ENCODE peak calls at places on chromosome 20, in four cellular contexts. Q is nephron progenitor cell; C is activated T-cell treated with anti-CD3 and anti-CD28 coated beads, Interleukin-2, amount 50 U/mL, for 4 hours; V is RCC 7860. U is an unnamed sample.

GRCh38 chr20:59667131-59667530 is 62.8 kb downstream of the PHACTR3 start:
- DNase-seq in C (no peak), V (no peak), Q (no peak), U (no peak)

GRCh38 chr20:38725959-38726848 is 1.9 kb downstream of the SLC32A1 start:
- DNase-seq in V (no peak), C (peak), Q (peak), U (no peak)

GRCh38 chr20:10550204-10551118 is 115.4 kb downstream of the SLX4IP start:
- DNase-seq in Q (no peak), V (no peak), C (no peak), U (no peak)

GRCh38 chr20:6588296-6588695 is 179.2 kb upstream of the BMP2 start:
- DNase-seq in C (no peak), Q (no peak), V (peak), U (no peak)

GRCh38 chr20:58006346-58007316 is 221.8 kb downstream of the ANKRD60 start:
- DNase-seq in C (no peak), Q (no peak), V (no peak), U (no peak)

GRCh38 chr20:8454137-8454712 is 322.2 kb downstream of the PLCB1 start:
- DNase-seq in V (peak), C (no peak), Q (no peak), U (peak)

GRCh38 chr20:33896509-33896908 is 85.4 kb downstream of the CHMP4B start:
- DNase-seq in Q (no peak), V (no peak), C (no peak), U (no peak)

GRCh38 chr20:44219287-44219686 is 8.7 kb upstream of the OSER1 start:
- DNase-seq in C (no peak), V (no peak), Q (no peak), U (no peak)

U was measured in amniotic stem cell.